ENCODE peak calls at places on chromosomes 5 and 9, in six cellular contexts. D is heart right ventricle; Y is uterus; F is left lung; W is tibial nerve; I is CD8-positive, alpha-beta T cell. O is an unnamed sample.

GRCh38 chr5:168165221-168165965 is 126.1 kb upstream of the WWC1 start:
- DNase-seq in F (no peak), W (no peak), Y (no peak), I (no peak), D (no peak), O (no peak)

GRCh38 chr5:63959177-63959982 is 2.9 kb downstream of the HTR1A start:
- DNase-seq in D (no peak), Y (no peak), I (no peak), F (peak; percentile 76), W (no peak), O (no peak)

GRCh38 chr9:114112778-114113585 is 13.9 kb upstream of the KIF12 start:
- DNase-seq in D (peak; percentile 77), F (no peak), W (peak; percentile 71), Y (peak; percentile 74), I (no peak), O (no peak)

GRCh38 chr5:149371296-149371962 is 7.7 kb downstream of the IL17B start:
- DNase-seq in W (peak; percentile 35), F (no peak), Y (peak; percentile 61), I (peak; percentile 46), D (peak; percentile 69), O (peak; percentile 69)

GRCh38 chr5:148343049-148343413 is 7.7 kb downstream of the SPINK9 start:
- DNase-seq in Y (no peak), D (no peak), F (no peak), I (no peak), W (no peak), O (no peak)

GRCh38 chr5:85049020-85049419 is 664.3 kb upstream of the EDIL3 start:
- DNase-seq in W (no peak), Y (no peak), I (no peak), F (no peak), D (no peak), O (no peak)

GRCh38 chr9:123614503-123615258 is 258.7 kb downstream of the CRB2 start:
- DNase-seq in F (no peak), D (no peak), W (no peak), Y (no peak), I (no peak), O (no peak)

GRCh38 chr9:138020795-138021182 is 143.2 kb downstream of the CACNA1B start:
- DNase-seq in W (no peak), D (no peak), I (no peak), F (peak; percentile 59), Y (no peak), O (no peak)

GRCh38 chr5:34062419-34062818 is 19.4 kb upstream of the C1QTNF3 start:
- DNase-seq in I (no peak), F (no peak), W (no peak), Y (no peak), D (no peak), O (no peak)

GRCh38 chr5:144187699-144188294 is 17.1 kb downstream of the KCTD16 start:
- DNase-seq in W (no peak), D (peak; percentile 17), I (peak; percentile 54), F (no peak), Y (peak; percentile 22), O (peak; percentile 48)

GRCh38 chr5:162372265-162372664 is 304.7 kb downstream of the GABRG2 start:
- DNase-seq in I (no peak), Y (no peak), D (no peak), W (no peak), F (no peak), O (no peak)

GRCh38 chr9:19156026-19156474 is 28.8 kb upstream of the PLIN2 start:
- DNase-seq in Y (no peak), F (no peak), W (no peak), D (no peak), I (no peak), O (no peak)

GRCh38 chr9:27519466-27520465 is 4.3 kb upstream of the IFNK start:
- DNase-seq in I (no peak), W (no peak), Y (no peak), D (no peak), F (no peak), O (no peak)

GRCh38 chr5:96661101-96661840 is 905 bp upstream of the CAST start:
- DNase-seq in W (no peak), D (peak; percentile 20), I (peak; percentile 2), Y (peak; percentile 29), F (no peak), O (peak; percentile 24)

GRCh38 chr5:96662725-96663513 is 743 bp downstream of the CAST start:
- DNase-seq in Y (peak; percentile 92), I (peak; percentile 73), D (peak; percentile 90), F (peak; percentile 98), W (peak; percentile 90), O (peak; percentile 96)

GRCh38 chr5:96663608-96664007 is 1.4 kb downstream of the CAST start:
- DNase-seq in W (no peak), Y (no peak), D (no peak), I (no peak), F (no peak), O (no peak)

GRCh38 chr5:96661841-96662724 is at the start of gene CAST:
- DNase-seq in W (peak; percentile 82), Y (peak; percentile 94), D (peak; percentile 92), F (peak; percentile 98), I (peak; percentile 50), O (peak; percentile 97)

GRCh38 chr5:96664669-96665068 is 2.5 kb downstream of the CAST start:
- DNase-seq in W (no peak), I (no peak), F (no peak), Y (no peak), D (no peak), O (no peak)
- H3K4me1 ChIP-seq in W (peaks cover 9% of the 10 kb centered on the region), I (peaks cover 23% of the 10 kb centered on the region), F (peaks cover 36% of the 10 kb centered on the region), Y (no peaks in the 10 kb centered on the region), D (peaks cover 35% of the 10 kb centered on the region), O (peaks cover 3% of the 10 kb centered on the region)

DNA sequence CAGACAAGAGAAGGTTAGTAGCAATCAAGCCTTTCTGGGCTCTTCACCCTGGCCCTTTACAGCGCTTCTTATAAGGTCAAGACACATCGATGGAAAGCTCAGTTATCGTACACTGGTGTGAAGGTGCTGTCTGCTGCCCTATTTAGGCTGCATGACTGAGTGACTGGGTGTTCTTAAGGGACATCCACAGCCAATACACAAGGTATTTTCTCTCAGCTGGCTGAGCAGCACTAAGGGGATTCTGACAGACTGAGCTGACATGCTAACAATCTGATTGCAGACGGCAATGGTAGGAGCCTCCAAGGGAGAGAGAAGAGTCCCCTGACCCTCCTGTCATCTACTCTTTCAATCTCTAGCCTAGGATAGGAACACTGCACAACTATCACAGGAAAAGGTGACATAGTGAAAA is 577.9 kb downstream of the ISL1 start:
- DNase-seq in W (no peak), D (no peak), Y (no peak), F (no peak), I (no peak), O (no peak)
- TF ChIP-seq CTCF in W (no peak), D (peak; percentile 5), Y (no peak), F (no peak), I (no peak), O (no peak)

GRCh38 chr5:180352976-180353225 is 235 bp downstream of the GFPT2 start:
- DNase-seq in F (peak; percentile 77), W (no peak), Y (no peak), D (no peak), I (no peak), O (no peak)

GRCh38 chr5:180352116-180352975 is 790 bp downstream of the GFPT2 start:
- DNase-seq in D (no peak), F (peak; percentile 81), W (peak; percentile 49), I (no peak), Y (peak; percentile 57), O (peak; percentile 40)

GRCh38 chr5:180349391-180349790 is 3.7 kb downstream of the GFPT2 start:
- DNase-seq in I (no peak), W (no peak), F (peak; percentile 51), D (no peak), Y (no peak), O (no peak)

GRCh38 chr5:180350296-180350695 is 2.8 kb downstream of the GFPT2 start:
- DNase-seq in W (no peak), Y (no peak), I (no peak), F (peak; percentile 55), D (no peak), O (no peak)

GRCh38 chr5:180350711-180351110 is 2.4 kb downstream of the GFPT2 start:
- DNase-seq in Y (no peak), W (no peak), D (no peak), F (peak; percentile 45), I (no peak), O (no peak)
- H3K4me1 ChIP-seq in Y (peaks cover 7% of the 10 kb centered on the region), W (no peaks in the 10 kb centered on the region), D (peaks cover 16% of the 10 kb centered on the region), F (peaks cover 9% of the 10 kb centered on the region), I (peaks cover 11% of the 10 kb centered on the region), O (peaks cover 16% of the 10 kb centered on the region)

GRCh38 chr5:180470966-180471582 is 23.1 kb upstream of the CNOT6 start:
- DNase-seq in I (peak; percentile 16), F (peak; percentile 86), D (peak; percentile 55), Y (peak; percentile 56), W (no peak), O (no peak)
- TF ChIP-seq CTCF in I (peak; percentile 86), F (peak; percentile 91), D (peak; percentile 90), Y (peak; percentile 78), W (peak; percentile 91), O (peak; percentile 86)

GRCh38 chr9:224540-225520 is 10.2 kb downstream of the DOCK8 start:
- DNase-seq in D (no peak), F (no peak), I (no peak), Y (no peak), W (no peak), O (no peak)
- H3K4me1 ChIP-seq in D (no peaks in the 10 kb centered on the region), F (peaks cover 91% of the 10 kb centered on the region), I (no peaks in the 10 kb centered on the region), Y (no peaks in the 10 kb centered on the region), W (peaks cover 4% of the 10 kb centered on the region), O (no peaks in the 10 kb centered on the region)

GRCh38 chr5:1847611-1848010 is 35.1 kb downstream of the IRX4 start:
- DNase-seq in F (peak; percentile 44), Y (no peak), W (no peak), D (no peak), I (no peak), O (no peak)

GRCh38 chr5:1846583-1846982 is 36.1 kb downstream of the IRX4 start:
- DNase-seq in I (no peak), W (no peak), D (no peak), Y (no peak), F (peak; percentile 41), O (no peak)

GRCh38 chr5:1844708-1845436 is 37.9 kb downstream of the IRX4 start:
- DNase-seq in W (no peak), Y (no peak), F (no peak), D (no peak), I (no peak), O (no peak)

GRCh38 chr5:1847056-1847455 is 35.7 kb downstream of the IRX4 start:
- DNase-seq in W (no peak), I (no peak), F (peak; percentile 59), D (no peak), Y (no peak), O (no peak)

GRCh38 chr5:1845696-1846095 is 37.0 kb downstream of the IRX4 start:
- DNase-seq in F (no peak), W (no peak), Y (no peak), D (no peak), I (no peak), O (no peak)
- TF ChIP-seq CTCF in F (no peak), W (no peak), Y (no peak), D (no peak), I (peak; percentile 23), O (no peak)

GRCh38 chr5:72160959-72161358 is 53.7 kb downstream of the MAP1B start:
- DNase-seq in D (no peak), I (no peak), Y (no peak), F (no peak), W (no peak), O (no peak)
- H3K4me1 ChIP-seq in D (peaks cover 10% of the 10 kb centered on the region), I (no peaks in the 10 kb centered on the region), Y (peaks cover 6% of the 10 kb centered on the region), F (no peaks in the 10 kb centered on the region), W (peaks cover 7% of the 10 kb centered on the region), O (no peaks in the 10 kb centered on the region)